ENCODE peak calls at places on chromosomes 5 and 9, in six cellular contexts. K is K562, S is WTC11, T is A549, P is H1, O is HepG2. J is an unnamed sample.
A peak's percentile ranks its signal among the peaks of the same experiment; 100 is the strongest.

GRCh38 chr5:39219433-39219832 is at the start of gene FYB1:
- DNase-seq in O (no peak), P (no peak), S (no peak), T (no peak), K (no peak), J (no peak)

GRCh38 chr5:117999939-118000549 is 988.3 kb downstream of the DTWD2 start:
- DNase-seq in P (no peak), T (no peak), O (no peak), S (no peak), K (no peak), J (no peak)

GRCh38 chr5:178418471-178419010 is 171.7 kb downstream of the COL23A1 start:
- DNase-seq in O (no peak), T (no peak), P (no peak), S (no peak), K (no peak), J (no peak)

GRCh38 chr5:5145651-5146529 is 5.8 kb downstream of the ADAMTS16 start:
- DNase-seq in S (no peak), P (no peak), K (no peak), O (no peak), T (no peak), J (no peak)

GRCh38 chr9:69945671-69946141 is 97.9 kb upstream of the MAMDC2 start:
- DNase-seq in T (no peak), K (peak; percentile 16), S (no peak), P (no peak), O (no peak), J (peak; percentile 62)

GRCh38 chr5:140207250-140207954 is 32.4 kb downstream of the CYSTM1 start:
- DNase-seq in O (no peak), P (no peak), T (no peak), S (no peak), K (no peak), J (no peak)

GRCh38 chr9:130872912-130873503 is 23.6 kb downstream of the QRFP start:
- DNase-seq in O (peak; percentile 84), P (no peak), T (no peak), K (no peak), S (no peak), J (no peak)

GRCh38 chr9:114091711-114092110 is 7.4 kb downstream of the KIF12 start:
- DNase-seq in P (no peak), T (no peak), K (no peak), O (no peak), S (no peak), J (no peak)

GRCh38 chr5:1512541-1513291 is 11.0 kb downstream of the LPCAT1 start:
- DNase-seq in K (no peak), O (no peak), P (no peak), T (no peak), S (peak; percentile 3), J (no peak)

GRCh38 chr5:129361441-129362025 is 98.6 kb upstream of the ADAMTS19 start:
- DNase-seq in T (no peak), O (no peak), K (no peak), S (no peak), P (no peak), J (peak; percentile 30)

GRCh38 chr5:170508660-170509322 is 5.0 kb downstream of the KCNIP1 start:
- DNase-seq in P (no peak), K (peak; percentile 4), O (no peak), S (no peak), T (peak; percentile 15), J (peak; percentile 8)

GRCh38 chr5:154849791-154850201 is 607 bp downstream of the FAXDC2 start:
- DNase-seq in O (peak; percentile 44), P (no peak), T (no peak), K (no peak), S (no peak), J (no peak)

GRCh38 chr9:13171261-13171660 is 108.2 kb downstream of the MPDZ start:
- DNase-seq in P (no peak), O (no peak), T (no peak), K (no peak), S (no peak), J (no peak)

GRCh38 chr5:18745591-18745987 is 1111.3 kb downstream of the TAF11L14 start:
- DNase-seq in K (peak; percentile 8), T (peak; percentile 1), O (peak; percentile 0), P (no peak), S (no peak), J (no peak)

GRCh38 chr9:36812556-36812955 is 221.5 kb downstream of the PAX5 start:
- DNase-seq in O (no peak), T (no peak), S (no peak), K (no peak), P (no peak), J (no peak)

GRCh38 chr5:42840279-42840678 is 28.6 kb upstream of the SELENOP start:
- DNase-seq in P (no peak), O (peak; percentile 38), S (no peak), K (no peak), T (no peak), J (no peak)

GRCh38 chr5:100110497-100110896 is 424.7 kb upstream of the FAM174A start:
- DNase-seq in S (no peak), P (no peak), T (no peak), K (no peak), O (no peak), J (no peak)

GRCh38 chr5:54905942-54906537 is 79.4 kb downstream of the ESM1 start:
- DNase-seq in K (peak; percentile 61), S (peak; percentile 79), T (peak; percentile 42), O (peak; percentile 30), P (no peak), J (peak; percentile 91)

GRCh38 chr5:145787996-145788395 is 47.1 kb downstream of the PRELID2 start:
- DNase-seq in P (no peak), O (no peak), K (no peak), T (no peak), S (no peak), J (no peak)

GRCh38 chr5:141374627-141375026 is 936 bp downstream of the PCDHGA6 start:
- DNase-seq in P (no peak), S (no peak), K (no peak), T (no peak), O (no peak), J (no peak)

GRCh38 chr9:35945341-35946018 is 12.5 kb downstream of the OR2S2 start:
- DNase-seq in K (peak; percentile 86), T (peak; percentile 94), O (peak; percentile 84), S (peak; percentile 85), P (peak; percentile 43), J (peak; percentile 67)

GRCh38 chr5:137200906-137201305 is 298.2 kb downstream of the SPOCK1 start:
- DNase-seq in T (no peak), P (peak; percentile 19), S (no peak), K (no peak), O (no peak), J (no peak)

GRCh38 chr9:95201201-95201600 is 116.3 kb downstream of the FANCC start:
- DNase-seq in K (no peak), T (no peak), S (no peak), O (no peak), P (no peak), J (no peak)

GRCh38 chr5:113112435-113112834 is 135.8 kb downstream of the DCP2 start:
- DNase-seq in K (no peak), T (no peak), P (no peak), S (no peak), O (no peak), J (peak; percentile 78)

GRCh38 chr9:88829276-88829675 is 162.0 kb upstream of the S1PR3 start:
- DNase-seq in T (no peak), O (no peak), P (no peak), S (no peak), K (no peak), J (no peak)

GRCh38 chr5:418681-419121 is 24.3 kb upstream of the EXOC3 start:
- DNase-seq in K (no peak), T (no peak), P (no peak), S (peak; percentile 17), O (no peak), J (no peak)

GRCh38 chr5:134534058-134534725 is 8.7 kb downstream of the JADE2 start:
- DNase-seq in P (no peak), S (no peak), O (no peak), K (no peak), T (no peak), J (no peak)

GRCh38 chr9:127919253-127919815 is 2.5 kb upstream of the ST6GALNAC4 start:
- DNase-seq in O (peak; percentile 87), T (peak; percentile 98), S (no peak), K (peak; percentile 84), P (no peak), J (peak; percentile 99)

GRCh38 chr5:14696057-14696456 is 31.5 kb downstream of the OTULIN start:
- DNase-seq in K (peak; percentile 75), O (no peak), P (no peak), S (no peak), T (no peak), J (no peak)

GRCh38 chr5:124161286-124161685 is 585.2 kb downstream of the ZNF608 start:
- DNase-seq in P (no peak), T (no peak), O (no peak), S (no peak), K (no peak), J (no peak)
- TF ChIP-seq JUN in P (no peak), T (no peak), O (no peak), S (no peak), K (no peak), J (no peak)

GRCh38 chr5:111775224-111775623 is 18.2 kb upstream of the NREP start:
- DNase-seq in K (no peak), S (no peak), P (no peak), O (no peak), T (no peak), J (no peak)
- TF ChIP-seq JUN in K (no peak), S (no peak), P (no peak), O (no peak), T (no peak), J (no peak)

GRCh38 chr9:110895141-110895912 is 142.9 kb downstream of the LPAR1 start:
- DNase-seq in K (no peak), S (no peak), O (no peak), P (no peak), T (no peak), J (no peak)
- TF ChIP-seq JUN in K (no peak), S (no peak), O (no peak), P (no peak), T (no peak), J (no peak)

GRCh38 chr5:171661146-171661545 is 124.5 kb upstream of the SMIM23 start:
- DNase-seq in T (no peak), K (no peak), S (no peak), P (no peak), O (no peak), J (no peak)
- TF ChIP-seq JUN in T (no peak), K (no peak), S (no peak), P (no peak), O (no peak), J (no peak)